ENCODE peak calls at places on chromosomes 12 and 14, in four cellular contexts. One of them, this sample, is unnamed.

GRCh38 chr12:13339538-13339937 is 143.0 kb downstream of the EMP1 start:
- DNase-seq in HL-60: no peak
- DNase-seq in K562: peak
- DNase-seq in GM12878: no peak
- DNase-seq in this sample: no peak

GRCh38 chr14:103204852-103205540 is 81.7 kb downstream of the TNFAIP2 start:
- DNase-seq in HL-60: no peak
- DNase-seq in K562: peak
- DNase-seq in GM12878: no peak
- DNase-seq in this sample: no peak

GRCh38 chr12:58681730-58682129 is 238.6 kb downstream of the LRIG3 start:
- DNase-seq in HL-60: no peak
- DNase-seq in K562: no peak
- DNase-seq in GM12878: no peak
- DNase-seq in this sample: no peak

GRCh38 chr14:90522585-90523191 is 125.9 kb downstream of the CALM1 start:
- DNase-seq in HL-60: no peak
- DNase-seq in K562: no peak
- DNase-seq in GM12878: no peak
- DNase-seq in this sample: no peak

GRCh38 chr14:44081146-44081545 is 425.9 kb downstream of the FSCB start:
- DNase-seq in HL-60: no peak
- DNase-seq in K562: no peak
- DNase-seq in GM12878: no peak
- DNase-seq in this sample: no peak

GRCh38 chr14:46344327-46344937 is 307.1 kb downstream of the RPL10L start:
- DNase-seq in HL-60: peak
- DNase-seq in K562: no peak
- DNase-seq in GM12878: peak
- DNase-seq in this sample: no peak

GRCh38 chr12:6123258-6123657 is 1.2 kb downstream of the VWF start:
- DNase-seq in HL-60: no peak
- DNase-seq in K562: no peak
- DNase-seq in GM12878: no peak
- DNase-seq in this sample: no peak

GRCh38 chr12:34126239-34126641 is 103.9 kb downstream of the ALG10 start:
- DNase-seq in HL-60: no peak
- DNase-seq in K562: no peak
- DNase-seq in GM12878: no peak
- DNase-seq in this sample: no peak

GRCh38 chr14:32697704-32698103 is 241.0 kb upstream of the NPAS3 start:
- DNase-seq in HL-60: no peak
- DNase-seq in K562: no peak
- DNase-seq in GM12878: no peak
- DNase-seq in this sample: no peak

GRCh38 chr12:82648510-82648909 is 38.2 kb upstream of the TMTC2 start:
- DNase-seq in HL-60: no peak
- DNase-seq in K562: no peak
- DNase-seq in GM12878: no peak
- DNase-seq in this sample: no peak

GRCh38 chr12:65998031-65998430 is 132.5 kb downstream of the LLPH start:
- DNase-seq in HL-60: no peak
- DNase-seq in K562: no peak
- DNase-seq in GM12878: no peak
- DNase-seq in this sample: no peak

GRCh38 chr12:43277630-43278267 is 274.3 kb downstream of the ADAMTS20 start:
- DNase-seq in HL-60: no peak
- DNase-seq in K562: no peak
- DNase-seq in GM12878: no peak
- DNase-seq in this sample: no peak

GRCh38 chr14:93929657-93930056 is 2.5 kb downstream of the FAM181A start:
- DNase-seq in HL-60: no peak
- DNase-seq in K562: no peak
- DNase-seq in GM12878: no peak
- DNase-seq in this sample: no peak

GRCh38 chr14:65346895-65347294 is 65.6 kb upstream of the FUT8 start:
- DNase-seq in HL-60: no peak
- DNase-seq in K562: no peak
- DNase-seq in GM12878: no peak
- DNase-seq in this sample: no peak

GRCh38 chr12:99235381-99235780 is 412.2 kb upstream of the GARIN6 start:
- DNase-seq in HL-60: no peak
- DNase-seq in K562: no peak
- DNase-seq in GM12878: no peak
- DNase-seq in this sample: no peak

GRCh38 chr12:64680235-64680634 is 69.9 kb downstream of the RASSF3 start:
- DNase-seq in HL-60: no peak
- DNase-seq in K562: peak
- DNase-seq in GM12878: no peak
- DNase-seq in this sample: no peak

GRCh38 chr12:64685605-64686004 is 73.6 kb downstream of the GNS start:
- DNase-seq in HL-60: no peak
- DNase-seq in K562: no peak
- DNase-seq in GM12878: no peak
- DNase-seq in this sample: no peak

GRCh38 chr12:64681200-64682052 is 71.1 kb downstream of the RASSF3 start:
- DNase-seq in HL-60: peak
- DNase-seq in K562: no peak
- DNase-seq in GM12878: no peak
- DNase-seq in this sample: no peak

GRCh38 chr12:64685076-64685475 is 74.1 kb downstream of the GNS start:
- DNase-seq in HL-60: no peak
- DNase-seq in K562: no peak
- DNase-seq in GM12878: no peak
- DNase-seq in this sample: no peak

GRCh38 chr12:64682572-64683277 is 72.4 kb downstream of the RASSF3 start:
- DNase-seq in HL-60: no peak
- DNase-seq in K562: no peak
- DNase-seq in GM12878: no peak
- DNase-seq in this sample: no peak
- TF ChIP-seq POLR2AphosphoS5 in HL-60: no peak
- TF ChIP-seq POLR2AphosphoS5 in K562: no peak
- TF ChIP-seq POLR2AphosphoS5 in GM12878: no peak
- TF ChIP-seq POLR2AphosphoS5 in this sample: no peak

GRCh38 chr14:72513994-72514659 is 379.8 kb downstream of the DPF3 start:
- DNase-seq in HL-60: no peak
- DNase-seq in K562: peak
- DNase-seq in GM12878: no peak
- DNase-seq in this sample: no peak
- TF ChIP-seq SPI1 in HL-60: no peak
- TF ChIP-seq SPI1 in K562: no peak
- TF ChIP-seq SPI1 in GM12878: no peak
- TF ChIP-seq SPI1 in this sample: no peak

GRCh38 chr12:108750471-108751402 is 19.4 kb upstream of the CORO1C start:
- DNase-seq in HL-60: no peak
- DNase-seq in K562: no peak
- DNase-seq in GM12878: no peak
- DNase-seq in this sample: no peak
- TF ChIP-seq POLR2AphosphoS5 in HL-60: no peak
- TF ChIP-seq POLR2AphosphoS5 in K562: no peak
- TF ChIP-seq POLR2AphosphoS5 in GM12878: no peak
- TF ChIP-seq POLR2AphosphoS5 in this sample: no peak

DNA sequence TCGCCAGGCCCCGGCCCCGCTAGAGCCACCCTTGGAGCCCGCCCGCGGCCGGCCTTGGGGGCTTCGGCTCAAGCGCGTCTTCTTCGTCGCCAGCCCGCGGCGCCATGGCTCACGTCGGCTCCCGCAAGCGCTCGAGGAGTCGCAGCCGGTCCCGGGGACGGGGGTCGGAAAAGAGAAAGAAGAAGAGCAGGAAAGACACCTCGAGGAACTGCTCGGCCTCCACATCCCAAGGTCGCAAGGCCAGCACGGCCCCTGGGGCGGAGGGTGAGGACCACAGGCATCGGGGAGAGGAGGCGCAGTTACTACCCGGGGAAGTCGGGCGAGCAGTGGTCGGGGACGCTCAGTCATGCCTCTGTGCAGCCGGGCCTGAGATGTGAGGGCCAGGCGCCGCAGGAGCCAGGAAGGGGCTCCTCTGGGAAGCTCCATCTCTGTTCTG is 573 bp downstream of the ARL6IP4 start:
- DNase-seq in HL-60: no peak
- DNase-seq in K562: peak
- DNase-seq in GM12878: no peak
- DNase-seq in this sample: no peak
- TF ChIP-seq SPI1 in HL-60: no peak
- TF ChIP-seq SPI1 in K562: no peak
- TF ChIP-seq SPI1 in GM12878: no peak
- TF ChIP-seq SPI1 in this sample: no peak

GRCh38 chr12:114302117-114302516 is 103.8 kb downstream of the TBX5 start:
- DNase-seq in HL-60: no peak
- DNase-seq in K562: no peak
- DNase-seq in GM12878: no peak
- DNase-seq in this sample: no peak

GRCh38 chr12:114311966-114312365 is 94.0 kb downstream of the TBX5 start:
- DNase-seq in HL-60: no peak
- DNase-seq in K562: no peak
- DNase-seq in GM12878: no peak
- DNase-seq in this sample: no peak

GRCh38 chr12:114305446-114305845 is 100.5 kb downstream of the TBX5 start:
- DNase-seq in HL-60: no peak
- DNase-seq in K562: no peak
- DNase-seq in GM12878: no peak
- DNase-seq in this sample: no peak

GRCh38 chr12:114302606-114303005 is 103.3 kb downstream of the TBX5 start:
- DNase-seq in HL-60: no peak
- DNase-seq in K562: no peak
- DNase-seq in GM12878: no peak
- DNase-seq in this sample: no peak

DNA sequence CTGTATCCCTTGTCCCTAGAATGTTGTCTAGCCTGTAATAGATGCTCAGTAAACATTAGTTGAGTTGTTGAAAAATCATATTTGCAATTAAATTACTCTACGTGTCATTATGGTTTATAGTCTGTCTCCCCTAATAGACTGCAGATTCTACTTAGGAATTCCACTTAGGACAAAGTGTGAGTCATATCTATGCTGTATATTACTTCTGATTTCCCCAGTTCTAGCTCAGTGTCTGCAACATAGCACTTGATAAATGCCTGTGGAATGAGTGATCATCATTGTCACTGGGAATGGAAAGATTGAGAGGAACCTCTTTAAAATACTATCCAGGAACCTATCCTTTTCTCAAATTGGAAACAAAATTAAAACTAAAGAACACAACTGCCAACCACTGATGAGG is 99.3 kb downstream of the TBX5 start:
- DNase-seq in HL-60: no peak
- DNase-seq in K562: no peak
- DNase-seq in GM12878: no peak
- DNase-seq in this sample: no peak
- TF ChIP-seq POLR2AphosphoS5 in HL-60: no peak
- TF ChIP-seq POLR2AphosphoS5 in K562: no peak
- TF ChIP-seq POLR2AphosphoS5 in GM12878: no peak
- TF ChIP-seq POLR2AphosphoS5 in this sample: no peak

GRCh38 chr14:101571004-101571403 is 9.7 kb downstream of the DIO3 start:
- DNase-seq in HL-60: no peak
- DNase-seq in K562: no peak
- DNase-seq in GM12878: no peak
- DNase-seq in this sample: no peak
- TF ChIP-seq SPI1 in HL-60: no peak
- TF ChIP-seq SPI1 in K562: no peak
- TF ChIP-seq SPI1 in GM12878: no peak
- TF ChIP-seq SPI1 in this sample: no peak